ENCODE peak calls at places on chromosomes 16 and 17, in five cellular contexts. I, M, G, Y and W are unnamed samples.

GRCh38 chr17:28900986-28901726 is 1.7 kb downstream of the DHRS13 start:
- DNase-seq in G (no peak), Y (no peak), I (no peak), M (no peak), W (no peak)

GRCh38 chr17:2466936-2467335 is 44.8 kb downstream of the METTL16 start:
- DNase-seq in I (no peak), M (no peak), G (no peak), Y (no peak), W (no peak)

GRCh38 chr16:22191966-22192260 is 14.2 kb upstream of the EEF2K start:
- DNase-seq in I (no peak), Y (no peak), M (peak), G (no peak), W (no peak)

GRCh38 chr16:75461575-75461974 is 2.9 kb downstream of the TMEM170A start:
- DNase-seq in Y (no peak), I (no peak), M (no peak), G (no peak), W (no peak)

GRCh38 chr17:79050591-79050990 is 24.0 kb upstream of the ENGASE start:
- DNase-seq in I (no peak), M (no peak), G (no peak), Y (no peak), W (no peak)

GRCh38 chr17:72592242-72592966 is 471.6 kb downstream of the SOX9 start:
- DNase-seq in M (peak), Y (peak), G (peak), I (peak), W (peak)

GRCh38 chr16:30131869-30132475 is 9.0 kb upstream of the MAPK3 start:
- DNase-seq in M (no peak), I (no peak), Y (no peak), G (no peak), W (no peak)

GRCh38 chr16:61797296-61797695 is 238.9 kb downstream of the CDH8 start:
- DNase-seq in M (no peak), I (no peak), Y (no peak), G (no peak), W (no peak)

GRCh38 chr16:78210305-78210704 is 110.9 kb downstream of the WWOX start:
- DNase-seq in M (peak), Y (no peak), G (peak), I (peak), W (peak)

GRCh38 chr17:21029032-21029431 is 13.8 kb downstream of the USP22 start:
- DNase-seq in Y (no peak), M (no peak), I (peak), G (peak), W (peak)

GRCh38 chr17:76378548-76379274 is 5.7 kb upstream of the SPHK1 start:
- DNase-seq in G (no peak), M (no peak), I (no peak), Y (no peak), W (no peak)

GRCh38 chr17:76379275-76379641 is 5.2 kb upstream of the SPHK1 start:
- DNase-seq in Y (no peak), M (no peak), G (no peak), I (no peak), W (no peak)

GRCh38 chr17:76382305-76382802 is 2.1 kb upstream of the SPHK1 start:
- DNase-seq in Y (peak), I (no peak), M (no peak), G (peak), W (peak)

GRCh38 chr17:76381633-76382304 is 2.6 kb upstream of the SPHK1 start:
- DNase-seq in M (no peak), I (no peak), Y (no peak), G (no peak), W (no peak)

DNA sequence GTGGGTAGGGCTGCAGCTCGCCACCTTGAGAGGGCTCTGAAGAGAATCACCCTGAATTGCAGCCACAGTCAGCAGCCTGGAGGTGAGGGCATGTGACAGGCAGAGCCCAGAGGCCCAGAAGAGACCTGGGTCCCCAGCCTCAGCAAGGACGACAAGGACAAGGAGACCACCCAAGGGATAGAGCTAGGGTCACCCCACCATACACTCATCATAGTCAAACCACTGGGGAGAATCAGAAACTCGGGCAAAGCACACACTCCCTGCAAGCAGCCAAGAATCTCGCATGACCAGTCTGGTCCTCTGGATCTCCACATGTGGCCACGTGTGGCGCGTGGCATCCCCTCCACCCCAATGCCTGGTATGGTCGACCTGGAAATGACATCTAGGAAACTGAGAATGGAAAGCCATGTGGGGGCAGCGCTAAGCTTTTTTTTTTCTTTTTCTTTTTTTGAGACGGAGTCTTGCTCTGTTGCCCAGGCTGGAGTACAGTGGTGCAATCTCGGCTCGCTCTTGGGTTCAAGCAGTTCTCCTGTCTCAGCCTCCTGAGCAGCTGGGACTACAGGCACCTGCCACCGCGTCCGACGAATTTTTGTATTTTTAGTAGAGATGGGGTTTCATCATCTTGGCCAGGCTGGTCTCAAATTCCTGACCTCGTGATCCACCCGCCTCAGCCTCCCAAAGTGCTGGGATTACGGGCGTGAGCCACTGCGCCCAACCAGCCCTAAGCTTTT is 4.6 kb upstream of the SPHK1 start:
- DNase-seq in Y (no peak), I (no peak), G (no peak), M (no peak), W (no peak)
- TF ChIP-seq CTCF in Y (no peak), I (no peak), G (no peak), M (no peak), W (no peak)

DNA sequence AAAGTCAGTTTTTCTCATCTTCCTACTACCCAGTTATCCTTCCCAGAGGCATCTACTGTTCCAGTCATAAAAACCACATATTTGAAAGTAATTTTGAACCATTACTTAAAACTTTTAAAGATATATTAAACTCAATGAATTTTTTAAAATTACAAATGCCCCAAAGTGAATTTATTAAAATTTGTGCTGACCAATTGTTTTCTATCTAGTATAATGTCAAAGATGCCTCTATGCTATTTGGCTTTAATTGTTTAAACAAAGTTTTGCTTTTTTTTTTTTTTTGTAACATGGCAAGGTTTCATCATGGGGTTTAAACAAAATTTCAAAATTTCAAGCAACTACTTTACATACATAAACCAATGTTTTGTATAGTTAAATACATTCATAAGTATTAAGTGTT is 60.7 kb downstream of the FBXL20 start:
- DNase-seq in M (no peak), Y (no peak), G (no peak), I (no peak), W (no peak)
- TF ChIP-seq CTCF in M (no peak), Y (no peak), G (no peak), I (no peak), W (no peak)

GRCh38 chr17:63595132-63595531 is 5.6 kb upstream of the TACO1 start:
- DNase-seq in I (no peak), M (no peak), Y (no peak), G (no peak), W (no peak)

GRCh38 chr17:63601439-63602371 is 1.0 kb downstream of the TACO1 start:
- DNase-seq in I (no peak), Y (no peak), M (no peak), G (no peak), W (peak)

GRCh38 chr17:63598284-63598683 is 2.4 kb upstream of the TACO1 start:
- DNase-seq in Y (no peak), M (no peak), G (no peak), I (no peak), W (peak)

GRCh38 chr17:63596856-63597557 is 3.7 kb upstream of the TACO1 start:
- DNase-seq in Y (no peak), M (no peak), G (no peak), I (no peak), W (no peak)

DNA sequence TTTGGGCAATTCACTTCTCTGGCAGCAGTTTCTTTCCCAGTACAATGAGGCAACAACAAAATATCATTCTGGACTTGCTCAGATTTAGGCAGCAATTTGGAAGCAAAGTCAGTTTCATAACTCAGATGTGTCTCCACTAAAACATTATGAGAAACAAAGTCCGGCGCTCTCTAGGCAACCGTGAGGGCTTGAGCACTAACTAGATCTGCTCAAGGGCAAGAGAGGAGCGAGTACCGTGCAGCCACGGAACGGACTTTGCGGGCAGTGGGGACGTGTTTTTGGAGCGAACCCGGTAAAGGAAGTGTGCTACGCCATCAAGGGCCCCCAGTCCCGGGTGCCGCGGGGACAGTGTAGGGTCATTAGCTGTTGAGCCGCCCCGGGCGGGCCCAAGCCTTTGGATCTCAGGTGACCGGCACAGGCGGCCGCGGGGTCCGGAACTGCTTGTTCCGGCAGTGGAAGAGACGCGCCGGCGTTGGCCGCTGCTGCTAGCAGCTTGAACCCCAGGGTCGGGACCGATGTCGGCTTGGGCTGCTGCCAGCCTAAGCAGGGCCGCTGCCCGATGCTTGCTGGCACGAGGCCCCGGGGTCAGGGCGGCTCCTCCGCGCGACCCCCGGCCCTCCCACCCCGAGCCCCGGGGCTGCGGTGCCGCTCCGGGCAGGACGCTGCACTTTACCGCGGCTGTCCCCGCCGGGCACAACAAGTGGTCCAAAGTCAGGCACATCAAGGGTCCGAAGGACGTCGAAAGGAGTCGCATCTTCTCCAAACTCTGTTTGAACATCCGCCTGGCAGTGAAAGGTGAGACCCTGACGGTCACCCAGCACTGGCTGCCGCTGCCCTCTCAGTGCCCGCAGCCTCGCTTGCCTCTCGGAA is at the start of gene TACO1:
- DNase-seq in Y (peak), M (peak), I (peak), G (peak), W (peak)
- TF ChIP-seq CTCF in Y (no peak), M (no peak), I (no peak), G (no peak), W (no peak)

GRCh38 chr17:49987681-49988441 is 7.2 kb downstream of the DLX3 start:
- DNase-seq in M (peak), I (no peak), Y (no peak), G (peak), W (no peak)
- TF ChIP-seq CTCF in M (no peak), I (no peak), Y (no peak), G (no peak), W (no peak)

DNA sequence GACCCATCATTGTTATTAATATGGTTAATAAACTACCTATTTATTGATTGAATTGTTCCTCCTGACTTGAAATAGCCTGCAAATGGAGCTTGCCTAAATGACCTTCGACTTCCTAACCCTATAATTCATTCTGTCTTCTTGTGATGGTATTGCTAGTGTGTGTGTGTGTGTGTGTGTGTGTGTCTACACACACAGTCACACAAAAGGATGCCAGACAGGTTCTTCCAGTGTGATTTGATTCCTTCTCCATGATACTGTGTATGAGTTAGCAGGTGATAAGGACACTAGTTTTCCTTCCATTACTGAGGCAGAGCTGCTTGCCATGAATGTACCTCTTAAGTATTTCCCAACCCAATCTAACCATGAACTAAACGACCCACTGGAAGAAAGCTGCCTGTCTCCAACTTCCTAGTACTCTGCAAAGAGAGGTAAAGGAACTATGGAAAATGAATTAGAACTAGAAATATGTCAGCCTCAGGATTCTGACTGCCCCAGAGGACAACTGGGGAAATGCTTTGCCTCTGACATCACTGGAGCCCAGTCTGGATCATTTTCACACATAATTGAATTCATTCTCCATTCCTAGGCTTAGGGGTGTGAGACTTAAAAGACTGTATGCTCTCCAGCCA is 3.5 kb upstream of the CDC6 start:
- DNase-seq in G (peak), M (peak), Y (no peak), I (peak), W (peak)
- TF ChIP-seq CTCF in G (peak), M (no peak), Y (peak), I (peak), W (peak)

DNA sequence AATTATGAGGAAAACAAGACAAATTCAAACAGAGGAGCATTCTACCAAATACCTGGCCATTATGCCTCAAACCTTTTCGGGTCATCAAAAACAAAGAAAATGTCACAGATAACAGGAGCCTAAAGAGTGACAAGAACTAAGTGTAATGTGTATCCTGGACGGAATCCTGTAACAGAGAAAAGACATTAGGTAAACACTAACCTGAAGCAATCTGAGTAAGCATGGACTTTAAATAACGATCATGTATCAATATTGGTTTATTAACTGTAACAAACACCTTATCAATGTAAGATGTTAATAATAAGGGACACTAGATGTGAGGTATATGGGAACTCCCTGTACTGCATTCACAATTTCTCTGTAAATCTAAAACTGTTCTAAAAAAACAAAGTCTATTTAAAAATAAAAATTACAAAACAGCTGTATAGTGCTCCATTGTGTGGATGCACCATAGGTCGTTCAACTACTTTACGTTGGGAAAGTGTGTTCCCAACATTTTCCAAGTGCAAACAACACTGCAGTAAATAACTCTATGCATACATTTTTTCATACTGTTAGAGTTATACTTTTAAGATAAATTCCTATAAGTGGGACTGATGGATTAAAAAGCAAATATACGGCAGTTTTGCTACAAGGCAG is 14.8 kb downstream of the CMC2 start:
- DNase-seq in M (no peak), I (no peak), G (no peak), Y (no peak), W (no peak)
- TF ChIP-seq CTCF in M (no peak), I (no peak), G (no peak), Y (no peak), W (no peak)

DNA sequence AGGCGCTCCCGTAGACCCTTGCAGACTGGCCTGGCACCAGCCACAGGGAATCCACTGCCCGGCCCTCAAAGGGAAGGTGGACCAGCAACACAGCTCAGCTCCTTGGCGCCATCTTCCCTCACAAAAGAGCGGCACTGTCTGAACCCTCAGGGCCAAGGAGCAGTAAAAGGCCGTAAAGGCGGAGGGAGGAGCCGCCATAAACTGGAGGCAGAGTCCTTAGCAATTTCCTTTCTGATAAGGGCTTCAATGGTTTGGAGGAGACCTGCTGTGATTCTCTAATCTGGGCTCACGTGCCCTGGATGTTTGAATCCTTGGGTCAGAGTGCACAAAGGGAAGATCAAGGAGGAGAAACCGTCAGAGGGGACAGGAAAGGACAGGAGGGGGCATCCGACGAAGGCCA is 15.5 kb upstream of the AXIN2 start:
- DNase-seq in I (no peak), G (no peak), Y (no peak), M (peak), W (no peak)
- TF ChIP-seq CTCF in I (no peak), G (no peak), Y (no peak), M (peak), W (no peak)

DNA sequence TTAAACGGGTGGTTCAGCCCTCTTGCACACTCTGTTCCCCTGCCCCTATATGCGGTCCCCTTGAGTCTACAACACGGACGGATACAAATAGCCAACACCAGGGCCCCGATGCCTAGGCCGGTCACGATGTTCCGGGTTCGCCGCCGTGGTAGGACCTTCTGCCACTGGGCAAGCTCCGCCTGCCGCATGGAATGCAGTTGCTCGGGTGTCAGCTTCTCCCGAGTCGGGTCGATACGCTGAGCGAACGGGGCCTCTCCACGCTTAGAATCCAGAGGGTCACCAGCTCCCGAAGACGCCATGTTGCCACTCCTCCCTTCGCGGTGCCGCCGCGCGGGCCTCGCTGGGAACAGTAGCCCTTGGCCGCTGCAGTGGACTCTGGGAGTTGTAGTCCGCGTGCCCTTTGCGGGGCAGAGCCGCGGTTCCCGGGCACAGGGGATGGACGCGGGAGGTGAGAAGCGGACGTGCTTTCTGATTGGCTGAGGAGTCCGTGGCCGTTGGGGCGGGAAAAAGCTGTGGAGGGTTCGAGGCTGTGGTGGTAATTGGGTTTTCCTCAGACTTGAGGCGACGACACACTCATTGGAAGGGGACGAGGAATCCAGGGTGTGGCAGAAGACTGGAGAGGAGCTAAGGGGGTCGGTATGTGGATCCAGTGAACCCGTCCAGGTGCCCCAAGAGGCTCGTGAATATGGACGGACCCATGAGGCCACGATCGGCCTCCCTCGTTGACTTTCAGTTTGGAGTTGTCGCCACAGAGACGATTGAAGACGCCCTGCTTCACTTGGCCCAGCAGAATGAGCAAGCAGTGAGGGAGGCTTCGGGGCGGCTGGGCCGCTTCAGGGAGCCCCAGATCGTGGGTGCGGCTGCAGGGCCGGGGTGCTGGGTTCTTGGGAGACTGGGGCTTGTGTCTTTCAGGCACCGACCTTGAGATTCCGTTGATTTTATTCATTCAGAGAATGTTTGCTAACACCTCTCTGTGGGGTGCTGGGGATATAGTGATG is at the start of the genes CNTD1 and COA3:
- DNase-seq in I (peak), M (peak), G (peak), Y (peak), W (peak)
- TF ChIP-seq CTCF in I (peak), M (no peak), G (no peak), Y (no peak), W (no peak)

DNA sequence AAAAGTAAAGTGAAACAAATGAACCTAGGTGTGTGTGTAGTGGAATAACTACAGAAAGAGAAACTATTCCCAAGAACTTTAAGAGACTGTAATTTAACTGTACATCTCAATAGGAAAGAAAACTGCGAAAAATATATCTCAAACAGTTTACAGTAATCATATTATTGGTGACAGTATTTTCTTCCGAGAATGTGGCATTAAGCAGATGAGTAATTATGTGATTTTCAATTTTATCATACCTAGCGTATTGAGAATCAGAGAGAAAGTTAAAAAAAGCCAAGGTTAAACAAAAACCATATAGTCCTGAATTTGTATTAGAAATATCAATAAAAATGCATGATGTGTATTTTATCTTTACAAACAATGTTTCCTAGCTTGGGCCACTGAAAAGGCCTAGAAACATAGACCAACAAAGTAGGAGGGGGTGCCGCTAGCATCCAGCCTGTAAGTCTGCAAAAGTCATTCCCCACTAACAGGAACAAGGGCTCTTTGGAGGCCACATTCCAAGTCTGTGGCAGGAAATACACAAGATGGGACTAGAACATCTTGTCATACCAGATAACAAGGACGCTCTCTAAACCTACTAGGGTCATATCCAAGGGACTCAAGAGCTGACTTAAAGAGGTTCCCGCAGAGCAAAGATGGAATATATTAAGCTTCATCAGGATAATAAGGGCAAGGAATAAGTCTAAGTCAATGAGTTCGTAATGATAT is 20.5 kb downstream of the RNF157 start:
- DNase-seq in I (no peak), G (no peak), M (no peak), Y (no peak), W (no peak)
- TF ChIP-seq CTCF in I (no peak), G (no peak), M (no peak), Y (no peak), W (no peak)